ENCODE peak calls at places on chromosomes 13 and 19, in seven cellular contexts. One of them, this sample, is unnamed.

GRCh38 chr19:55083004-55083850 is 7.6 kb downstream of the EPS8L1 start:
- DNase-seq in NCI-H1105: no peak
- DNase-seq in C1 segment of cervical spinal cord: no peak
- DNase-seq in amygdala: no peak
- DNase-seq in CD8-positive, alpha-beta memory T cell: no peak
- DNase-seq in type B pancreatic cell: no peak
- DNase-seq in effector CD4-positive, alpha-beta T cell: no peak
- DNase-seq in this sample: no peak

GRCh38 chr13:49932066-49932465 is 4.1 kb downstream of the SPRYD7 start:
- DNase-seq in NCI-H1105: no peak
- DNase-seq in effector CD4-positive, alpha-beta T cell: no peak
- DNase-seq in amygdala: no peak
- DNase-seq in CD8-positive, alpha-beta memory T cell: no peak
- DNase-seq in type B pancreatic cell: no peak
- DNase-seq in C1 segment of cervical spinal cord: no peak
- DNase-seq in this sample: no peak

GRCh38 chr13:99357149-99357596 is 50.0 kb upstream of the GPR183 start:
- DNase-seq in effector CD4-positive, alpha-beta T cell: peak
- DNase-seq in type B pancreatic cell: no peak
- DNase-seq in C1 segment of cervical spinal cord: no peak
- DNase-seq in NCI-H1105: no peak
- DNase-seq in amygdala: no peak
- DNase-seq in CD8-positive, alpha-beta memory T cell: peak
- DNase-seq in this sample: no peak

GRCh38 chr13:113874579-113875428 is 10.9 kb upstream of the GAS6 start:
- DNase-seq in CD8-positive, alpha-beta memory T cell: no peak
- DNase-seq in C1 segment of cervical spinal cord: no peak
- DNase-seq in effector CD4-positive, alpha-beta T cell: no peak
- DNase-seq in type B pancreatic cell: no peak
- DNase-seq in amygdala: no peak
- DNase-seq in NCI-H1105: no peak
- DNase-seq in this sample: no peak

GRCh38 chr13:36067619-36068456 is 63.3 kb downstream of the DCLK1 start:
- DNase-seq in CD8-positive, alpha-beta memory T cell: no peak
- DNase-seq in NCI-H1105: no peak
- DNase-seq in effector CD4-positive, alpha-beta T cell: no peak
- DNase-seq in amygdala: no peak
- DNase-seq in type B pancreatic cell: no peak
- DNase-seq in C1 segment of cervical spinal cord: no peak
- DNase-seq in this sample: no peak

GRCh38 chr19:53504903-53505302 is 33.0 kb upstream of the ZNF331 start:
- DNase-seq in amygdala: no peak
- DNase-seq in effector CD4-positive, alpha-beta T cell: no peak
- DNase-seq in NCI-H1105: no peak
- DNase-seq in type B pancreatic cell: no peak
- DNase-seq in CD8-positive, alpha-beta memory T cell: no peak
- DNase-seq in C1 segment of cervical spinal cord: no peak
- DNase-seq in this sample: no peak

GRCh38 chr19:55259540-55260210 is 858 bp upstream of the PPP6R1 start:
- DNase-seq in C1 segment of cervical spinal cord: no peak
- DNase-seq in CD8-positive, alpha-beta memory T cell: no peak
- DNase-seq in amygdala: no peak
- DNase-seq in effector CD4-positive, alpha-beta T cell: no peak
- DNase-seq in NCI-H1105: no peak
- DNase-seq in type B pancreatic cell: no peak
- DNase-seq in this sample: no peak

GRCh38 chr19:58058428-58058827 is 654 bp upstream of the ZNF135 start:
- DNase-seq in C1 segment of cervical spinal cord: peak
- DNase-seq in NCI-H1105: no peak
- DNase-seq in amygdala: no peak
- DNase-seq in type B pancreatic cell: no peak
- DNase-seq in CD8-positive, alpha-beta memory T cell: no peak
- DNase-seq in effector CD4-positive, alpha-beta T cell: no peak
- DNase-seq in this sample: no peak

This sample was measured in foreskin melanocyte.